ENCODE peak calls at places on chromosomes 11 and 22, in four cellular contexts. U is mammary epithelial cell, O is cardiac muscle cell, J is astrocyte. Z is an unnamed sample. For H3K4me1 and H3K36me3, the result is how much of the 10 kb centered on the place peaks cover.

GRCh38 chr11:85764796-85765195 is 46.1 kb downstream of the SYTL2 start:
- DNase-seq in U (no peak), O (no peak), J (no peak), Z (no peak)

GRCh38 chr11:40161855-40162410 is 1297.5 kb downstream of the LRRC4C start:
- DNase-seq in U (no peak), O (no peak), J (peak), Z (no peak)

GRCh38 chr11:50275133-50275532 is 242.5 kb downstream of the OR4C45 start:
- DNase-seq in U (no peak), O (no peak), J (no peak), Z (no peak)

GRCh38 chr11:91763331-91763730 is 461.3 kb upstream of the FAT3 start:
- DNase-seq in U (no peak), O (no peak), J (no peak), Z (no peak)

GRCh38 chr22:43110444-43110926 is at the start of gene BIK:
- DNase-seq in U (peak), O (peak), J (no peak), Z (peak)

GRCh38 chr11:29634744-29635143 is 382.1 kb downstream of the KCNA4 start:
- DNase-seq in U (no peak), O (no peak), J (no peak), Z (no peak)

GRCh38 chr11:130216591-130217132 is 57.1 kb downstream of the ST14 start:
- DNase-seq in U (no peak), O (no peak), J (no peak), Z (peak)

GRCh38 chr11:77213589-77214428 is 85.8 kb downstream of the MYO7A start:
- DNase-seq in U (no peak), O (no peak), J (no peak), Z (peak)

GRCh38 chr11:129992161-129992944 is 10.3 kb downstream of the PRDM10 start:
- DNase-seq in U (peak), O (peak), J (peak), Z (peak)

GRCh38 chr11:59918987-59919589 is 19.1 kb upstream of the OOSP1 start:
- DNase-seq in U (peak), O (peak), J (peak), Z (peak)

GRCh38 chr22:36918730-36919129 is 5.3 kb downstream of the CSF2RB start:
- DNase-seq in U (no peak), O (no peak), J (no peak), Z (no peak)

GRCh38 chr11:118894192-118894591 is 10.5 kb downstream of the CXCR5 start:
- DNase-seq in U (no peak), O (no peak), J (no peak), Z (no peak)
- H3K4me1 ChIP-seq in U (under half), O (under half), J (under half), Z (under half)

GRCh38 chr11:32884023-32884422 is 8.6 kb upstream of the QSER1 start:
- DNase-seq in U (no peak), O (no peak), J (no peak), Z (no peak)

GRCh38 chr11:32885556-32885955 is 7.1 kb upstream of the QSER1 start:
- DNase-seq in U (no peak), O (no peak), J (no peak), Z (no peak)

GRCh38 chr11:32881286-32881685 is 11.3 kb upstream of the QSER1 start:
- DNase-seq in U (peak), O (no peak), J (no peak), Z (no peak)

GRCh38 chr11:32886180-32886579 is 6.4 kb upstream of the QSER1 start:
- DNase-seq in U (no peak), O (no peak), J (no peak), Z (no peak)

DNA sequence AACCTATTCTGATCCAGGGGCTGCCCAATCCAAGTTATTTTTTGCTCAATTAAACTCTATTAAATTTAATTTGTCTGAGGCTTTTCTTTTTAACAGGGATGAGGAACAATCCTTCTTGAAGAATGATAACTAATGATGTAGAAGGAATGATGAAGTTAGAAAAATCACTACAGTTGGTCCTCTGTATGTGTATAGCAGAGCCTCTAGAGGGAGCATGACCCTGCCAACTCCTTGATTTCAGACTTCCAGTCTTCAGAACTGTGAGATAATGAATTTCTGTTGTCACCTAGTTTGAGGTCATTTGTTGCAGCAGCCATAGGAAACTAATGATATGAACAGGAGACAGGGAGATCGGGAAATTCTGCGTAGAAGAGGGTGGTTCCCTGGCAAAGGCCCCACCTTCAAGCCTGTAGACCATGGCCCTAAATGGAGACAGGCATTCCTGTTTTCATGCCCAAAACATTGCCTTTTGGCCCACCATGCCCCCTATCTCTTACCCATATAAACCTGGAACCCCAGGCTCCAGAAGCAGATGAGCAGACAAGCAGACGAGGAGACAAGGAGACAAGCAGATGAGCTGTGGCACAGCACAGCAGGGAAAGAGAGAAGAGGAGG is 7.7 kb upstream of the QSER1 start:
- DNase-seq in U (no peak), O (peak), J (no peak), Z (no peak)
- TF ChIP-seq CTCF in U (peak), O (peak), J (peak), Z (peak)

DNA sequence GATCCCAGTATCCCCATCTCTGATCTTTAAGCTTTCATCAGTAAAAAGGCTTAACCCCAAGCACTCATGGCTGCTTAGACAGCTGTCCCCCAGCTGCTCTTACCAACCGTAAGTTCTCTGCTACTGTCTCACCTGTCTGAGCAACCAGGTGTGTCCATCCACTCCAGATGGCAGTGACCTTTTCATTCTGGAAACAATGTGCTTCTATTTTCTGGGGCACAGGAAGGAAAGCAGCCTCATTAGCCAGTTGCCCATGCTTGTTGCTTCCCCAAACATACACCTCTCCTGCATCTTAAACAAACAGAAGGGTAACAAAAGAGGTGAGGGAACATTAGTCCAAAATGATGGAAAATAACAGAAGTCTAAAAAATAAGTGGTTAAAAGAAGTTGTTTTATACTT is 24.4 kb downstream of the SERGEF start:
- DNase-seq in U (no peak), O (no peak), J (no peak), Z (no peak)
- H3K36me3 ChIP-seq in U (under half), O (under half), J (under half), Z (under half)

GRCh38 chr11:62401781-62402180 is 17.1 kb upstream of the SCGB1A1 start:
- DNase-seq in U (no peak), O (no peak), J (no peak), Z (no peak)

GRCh38 chr11:62401356-62401755 is 17.5 kb upstream of the SCGB1A1 start:
- DNase-seq in U (no peak), O (no peak), J (no peak), Z (no peak)

GRCh38 chr11:62402994-62403393 is 15.8 kb upstream of the SCGB1A1 start:
- DNase-seq in U (no peak), O (no peak), J (no peak), Z (no peak)

GRCh38 chr11:62400760-62401159 is 18.1 kb upstream of the SCGB1A1 start:
- DNase-seq in U (no peak), O (peak), J (peak), Z (no peak)

GRCh38 chr11:62402226-62402625 is 16.6 kb upstream of the SCGB1A1 start:
- DNase-seq in U (no peak), O (no peak), J (no peak), Z (no peak)
- H3K4me1 ChIP-seq in U (under half), O (under half), J (under half), Z (under half)